ENCODE peak calls at places on chromosomes 11 and 22, in six cellular contexts. P, K, T, X, I and J are unnamed samples.

GRCh38 chr22:36775589-36775965 is 342 bp downstream of the IFT27 start:
- ATAC-seq in T (peak; percentile 1), P (peak; percentile 23), X (no peak), I (peak; percentile 11), K (no peak), J (peak; percentile 0)

GRCh38 chr11:62602141-62603071 is 741 bp upstream of the MTA2 start:
- ATAC-seq in I (no peak), T (peak; percentile 76), K (peak; percentile 1), P (peak; percentile 21), X (peak; percentile 31), J (peak; percentile 67)

GRCh38 chr11:110434952-110435779 is 5.4 kb downstream of the FDX1 start:
- ATAC-seq in K (no peak), I (peak; percentile 43), P (no peak), T (no peak), X (peak; percentile 34), J (no peak)

GRCh38 chr11:130212431-130212961 is 52.9 kb downstream of the ST14 start:
- ATAC-seq in I (peak; percentile 55), X (peak; percentile 53), K (peak; percentile 43), P (peak; percentile 36), T (no peak), J (no peak)

GRCh38 chr11:128824199-128825049 is 42.7 kb downstream of the KCNJ1 start:
- ATAC-seq in K (no peak), X (no peak), T (no peak), P (no peak), I (no peak), J (no peak)

GRCh38 chr11:69301491-69302401 is 7.8 kb downstream of the MYEOV start:
- ATAC-seq in I (no peak), P (peak; percentile 49), X (peak; percentile 46), T (peak; percentile 14), K (no peak), J (no peak)

GRCh38 chr11:30172872-30173271 is 57.9 kb upstream of the FSHB start:
- ATAC-seq in P (no peak), T (no peak), I (no peak), K (no peak), X (no peak), J (no peak)

GRCh38 chr11:43555811-43556210 is 124.7 kb upstream of the HSD17B12 start:
- ATAC-seq in K (no peak), X (no peak), P (no peak), I (no peak), T (peak; percentile 59), J (peak; percentile 73)

GRCh38 chr22:20549232-20549841 is 41.9 kb downstream of the MED15 start:
- ATAC-seq in P (no peak), X (peak; percentile 8), K (no peak), I (peak; percentile 48), T (no peak), J (no peak)

GRCh38 chr11:65591939-65592814 is 3.4 kb downstream of the KCNK7 start:
- ATAC-seq in T (peak; percentile 27), X (no peak), I (no peak), K (no peak), P (no peak), J (no peak)

GRCh38 chr11:60711316-60711715 is 11.9 kb downstream of the MS4A8 start:
- ATAC-seq in X (no peak), P (no peak), K (no peak), T (no peak), I (no peak), J (no peak)

GRCh38 chr11:2741377-2742131 is 41.8 kb upstream of the KCNQ1OT1 start:
- ATAC-seq in X (peak; percentile 39), T (peak; percentile 45), P (peak; percentile 67), K (peak; percentile 61), I (no peak), J (peak; percentile 66)

GRCh38 chr11:23944939-23945338 is 551.9 kb upstream of the LUZP2 start:
- ATAC-seq in K (no peak), I (no peak), X (no peak), P (no peak), T (peak; percentile 73), J (no peak)

GRCh38 chr11:74707602-74708510 is 23.4 kb downstream of the CHRDL2 start:
- ATAC-seq in K (no peak), X (peak; percentile 29), P (no peak), T (no peak), I (no peak), J (no peak)

GRCh38 chr11:86161373-86162255 is 82.9 kb upstream of the EED start:
- ATAC-seq in I (no peak), K (no peak), T (peak; percentile 44), P (no peak), X (peak; percentile 3), J (peak; percentile 8)

GRCh38 chr11:92225563-92226308 is 1.1 kb downstream of the FAT3 start:
- ATAC-seq in P (peak; percentile 10), I (no peak), X (no peak), K (no peak), T (peak; percentile 39), J (peak; percentile 21)

GRCh38 chr11:12053606-12054361 is 45.4 kb upstream of the DKK3 start:
- ATAC-seq in X (no peak), I (no peak), T (no peak), P (no peak), K (no peak), J (peak; percentile 79)

GRCh38 chr22:36135306-36135705 is 25.2 kb downstream of the APOL3 start:
- ATAC-seq in X (no peak), I (no peak), P (no peak), T (no peak), K (no peak), J (no peak)

GRCh38 chr11:387193-387793 is 6.7 kb upstream of the PKP3 start:
- ATAC-seq in X (peak; percentile 37), I (no peak), P (no peak), T (no peak), K (peak; percentile 9), J (no peak)

GRCh38 chr11:18575361-18575760 is 13.2 kb downstream of the UEVLD start:
- ATAC-seq in T (no peak), P (no peak), X (no peak), I (no peak), K (no peak), J (no peak)

GRCh38 chr11:20249313-20249873 is 89.1 kb upstream of the DBX1 start:
- ATAC-seq in K (no peak), T (no peak), I (no peak), P (no peak), X (no peak), J (no peak)

GRCh38 chr11:33701302-33701701 is 676 bp upstream of the C11orf91 start:
- ATAC-seq in P (peak; percentile 10), X (no peak), I (no peak), K (no peak), T (peak; percentile 1), J (peak; percentile 11)

GRCh38 chr11:118921121-118921928 is 4.4 kb downstream of the BCL9L start:
- ATAC-seq in T (peak; percentile 12), K (peak; percentile 30), I (no peak), P (peak; percentile 1), X (no peak), J (peak; percentile 45)
- TF ChIP-seq EP300 in T (no peak), K (peak; percentile 76), I (no peak), P (peak; percentile 44), X (no peak), J (no peak)

DNA sequence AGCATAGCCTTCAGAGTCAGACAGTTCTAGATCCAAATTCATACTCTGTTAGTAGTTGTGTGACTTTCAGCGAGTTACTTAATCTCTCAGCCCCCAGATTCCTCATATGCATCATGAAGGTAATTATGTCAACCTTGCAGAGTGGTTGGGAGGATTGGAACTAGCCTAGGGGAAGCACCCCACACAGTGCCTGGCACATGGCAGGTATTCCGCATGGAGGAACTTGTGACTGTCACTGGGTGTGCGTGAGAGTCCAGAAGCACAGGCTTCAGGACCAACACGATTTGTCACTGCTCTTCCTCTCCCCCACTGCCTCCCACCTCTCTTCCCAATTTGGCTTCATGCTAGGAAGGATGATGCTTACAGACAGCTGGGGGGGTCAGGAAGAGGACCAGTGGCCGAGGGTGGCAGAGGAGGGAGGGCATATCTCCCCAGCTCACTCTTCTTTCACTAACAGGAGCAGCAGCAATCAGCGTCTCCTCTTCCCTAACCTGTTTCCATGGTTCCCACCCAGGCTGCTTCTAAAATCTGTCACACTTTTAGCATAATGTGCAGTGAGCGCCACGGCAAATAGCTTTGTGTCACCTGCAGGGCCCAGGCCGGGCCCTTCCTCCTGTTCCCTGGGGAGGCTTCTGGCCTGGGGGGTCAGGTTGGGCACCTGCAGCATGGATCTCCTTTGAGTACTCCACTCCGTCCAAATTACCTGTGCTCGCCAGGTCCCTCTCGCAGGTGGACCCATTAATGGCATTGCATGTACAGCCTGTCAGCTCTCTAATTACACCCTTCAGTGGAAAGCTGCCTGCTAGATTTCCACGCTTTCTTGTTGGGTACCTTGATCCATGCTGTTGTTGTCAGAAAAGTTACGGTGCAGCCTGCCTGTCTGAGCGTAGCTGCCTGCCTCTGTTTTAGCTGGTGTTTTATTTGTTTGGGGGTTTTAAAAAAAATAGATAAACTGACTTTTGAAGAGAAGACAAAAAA is 400.4 kb downstream of the NXPE2 start:
- ATAC-seq in T (no peak), X (no peak), K (no peak), P (no peak), I (no peak), J (no peak)
- TF ChIP-seq EP300 in T (no peak), X (no peak), K (no peak), P (no peak), I (no peak), J (no peak)

GRCh38 chr22:42908082-42908746 is 51.1 kb upstream of the ARFGAP3 start:
- ATAC-seq in I (no peak), T (peak; percentile 4), K (no peak), P (no peak), X (no peak), J (peak; percentile 22)

GRCh38 chr22:42907404-42908081 is 50.5 kb upstream of the ARFGAP3 start:
- ATAC-seq in P (no peak), T (peak; percentile 6), X (no peak), K (no peak), I (no peak), J (peak; percentile 28)

GRCh38 chr22:42910221-42910942 is 53.3 kb upstream of the ARFGAP3 start:
- ATAC-seq in T (no peak), P (no peak), I (no peak), X (no peak), K (no peak), J (no peak)

GRCh38 chr22:42912049-42912448 is 55.0 kb upstream of the ARFGAP3 start:
- ATAC-seq in K (no peak), I (no peak), P (no peak), T (no peak), X (no peak), J (no peak)

DNA sequence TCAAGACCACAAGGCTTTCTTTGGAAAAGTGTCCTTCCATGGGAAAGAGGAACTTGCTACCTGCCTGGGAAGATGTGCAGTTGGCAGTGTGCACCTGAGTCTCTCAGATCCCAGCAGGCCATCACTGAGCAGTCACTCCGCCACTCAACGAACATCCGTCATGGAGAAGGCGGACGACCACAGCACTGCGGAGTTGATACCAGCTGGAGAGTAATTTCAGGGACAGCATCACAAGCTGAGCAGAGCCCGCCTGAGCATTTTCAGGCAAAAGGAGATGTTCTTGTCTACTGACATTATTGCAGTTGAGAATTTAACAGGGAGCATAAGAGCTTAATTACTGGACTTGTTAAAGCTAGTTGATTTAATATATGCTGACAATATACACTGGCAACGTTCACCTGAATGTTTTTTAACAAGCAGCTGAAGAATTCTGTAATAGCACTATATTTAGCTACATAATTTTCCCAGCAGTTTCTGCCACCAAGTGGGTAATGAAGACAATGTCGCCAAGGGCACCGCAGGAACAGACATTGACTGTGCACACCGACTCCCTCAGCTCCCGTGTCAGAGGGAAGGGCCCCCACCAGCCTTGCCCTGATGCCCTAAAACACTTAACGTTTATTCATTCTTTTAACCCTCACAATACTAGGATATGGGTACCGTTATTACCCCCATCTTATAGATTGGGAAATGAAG is 52.4 kb upstream of the ARFGAP3 start:
- ATAC-seq in T (no peak), K (no peak), X (no peak), P (no peak), I (no peak), J (no peak)
- TF ChIP-seq EP300 in T (no peak), K (no peak), X (no peak), P (no peak), I (no peak), J (no peak)

GRCh38 chr11:95556342-95557151 is 233.0 kb downstream of the FAM76B start:
- ATAC-seq in P (no peak), X (no peak), T (no peak), K (no peak), I (peak; percentile 91), J (no peak)
- TF ChIP-seq EP300 in P (no peak), X (no peak), T (no peak), K (no peak), I (peak; percentile 89), J (no peak)